ENCODE peak calls at places on chromosomes 3 and 15, in eight cellular contexts. F is HCT116, U is fibroblast of the aortic adventitia, Q is HL-60, R is left ventricle myocardium inferior, P is GM23338, B is lung, H is BE2C. K is an unnamed sample.

GRCh38 chr3:99172736-99173657 is 271.5 kb upstream of the DCBLD2 start:
- DNase-seq in F (peak), U (peak), Q (peak), R (no peak), P (peak), B (peak), H (peak), K (peak)

GRCh38 chr15:77998592-77998991 is 78.9 kb downstream of the TBC1D2B start:
- DNase-seq in F (no peak), U (no peak), Q (no peak), R (no peak), P (no peak), B (no peak), H (no peak), K (no peak)

GRCh38 chr15:73927476-73928240 is 1.4 kb downstream of the LOXL1 start:
- DNase-seq in F (peak), U (peak), Q (peak), R (peak), P (peak), B (peak), H (peak), K (no peak)

GRCh38 chr3:156201411-156202405 is 81.3 kb downstream of the KCNAB1 start:
- DNase-seq in F (no peak), U (no peak), Q (no peak), R (no peak), P (no peak), B (no peak), H (no peak), K (no peak)

GRCh38 chr15:39887832-39888231 is 32.2 kb downstream of the GPR176 start:
- DNase-seq in F (peak), U (peak), Q (peak), R (no peak), P (peak), B (no peak), H (no peak), K (no peak)

GRCh38 chr15:46277451-46277850 is 642.6 kb downstream of the SQOR start:
- DNase-seq in F (no peak), U (no peak), Q (no peak), R (no peak), P (no peak), B (no peak), H (no peak), K (no peak)

GRCh38 chr15:60043744-60044435 is 39.8 kb downstream of the FOXB1 start:
- DNase-seq in F (no peak), U (no peak), Q (no peak), R (no peak), P (no peak), B (no peak), H (no peak), K (no peak)

GRCh38 chr3:42090973-42091731 is at the start of gene TRAK1:
- DNase-seq in F (no peak), U (peak), Q (no peak), R (peak), P (peak), B (no peak), H (no peak), K (no peak)

GRCh38 chr3:189303584-189303983 is 131.8 kb downstream of the TPRG1 start:
- DNase-seq in F (no peak), U (no peak), Q (no peak), R (no peak), P (no peak), B (no peak), H (no peak), K (no peak)

GRCh38 chr3:196080997-196081833 is 675 bp downstream of the TFRC start:
- DNase-seq in F (no peak), U (peak), Q (peak), R (peak), P (peak), B (peak), H (peak), K (no peak)

GRCh38 chr3:55446860-55447259 is 40.2 kb downstream of the WNT5A start:
- DNase-seq in F (no peak), U (no peak), Q (no peak), R (no peak), P (no peak), B (no peak), H (no peak), K (no peak)

GRCh38 chr3:73719413-73719831 is 94.7 kb upstream of the PDZRN3 start:
- DNase-seq in F (no peak), U (peak), Q (peak), R (no peak), P (no peak), B (no peak), H (no peak), K (no peak)

GRCh38 chr3:194256040-194256945 is 94.8 kb downstream of the CPN2 start:
- DNase-seq in F (no peak), U (no peak), Q (no peak), R (no peak), P (no peak), B (no peak), H (no peak), K (no peak)

GRCh38 chr3:35639251-35640185 is at the start of gene ARPP21:
- DNase-seq in F (no peak), U (peak), Q (peak), R (no peak), P (peak), B (no peak), H (peak), K (no peak)

GRCh38 chr3:123341871-123342630 is 106.8 kb downstream of the ADCY5 start:
- DNase-seq in F (no peak), U (no peak), Q (no peak), R (peak), P (no peak), B (no peak), H (no peak), K (no peak)

GRCh38 chr3:98555025-98555379 is 23.2 kb downstream of the GPR15 start:
- DNase-seq in F (peak), U (no peak), Q (no peak), R (no peak), P (no peak), B (no peak), H (no peak), K (no peak)

GRCh38 chr3:171317133-171317532 is 143.1 kb downstream of the TNIK start:
- DNase-seq in F (no peak), U (no peak), Q (no peak), R (peak), P (no peak), B (no peak), H (peak), K (no peak)

GRCh38 chr3:54056521-54056920 is 65.8 kb upstream of the CACNA2D3 start:
- DNase-seq in F (no peak), U (no peak), Q (no peak), R (no peak), P (no peak), B (no peak), H (no peak), K (no peak)

GRCh38 chr15:57344282-57344681 is 32.0 kb upstream of the CGNL1 start:
- DNase-seq in F (no peak), U (no peak), Q (no peak), R (no peak), P (no peak), B (no peak), H (no peak), K (no peak)

GRCh38 chr3:126524429-126524988 is 554 bp downstream of the CHST13 start:
- DNase-seq in F (no peak), U (no peak), Q (no peak), R (peak), P (no peak), B (no peak), H (no peak), K (no peak)

GRCh38 chr15:101398247-101398646 is 91.3 kb downstream of the PCSK6 start:
- DNase-seq in F (no peak), U (no peak), Q (no peak), R (no peak), P (no peak), B (no peak), H (no peak), K (no peak)

GRCh38 chr15:97930230-97930629 is 30.3 kb upstream of the ARRDC4 start:
- DNase-seq in F (no peak), U (no peak), Q (no peak), R (no peak), P (no peak), B (no peak), H (no peak), K (no peak)

GRCh38 chr15:31149987-31150386 is 48.5 kb upstream of the TRPM1 start:
- DNase-seq in F (no peak), U (no peak), Q (no peak), R (no peak), P (no peak), B (no peak), H (no peak), K (no peak)

GRCh38 chr3:10389995-10390394 is 69.1 kb upstream of the SEC13 start:
- DNase-seq in F (no peak), U (no peak), Q (peak), R (no peak), P (no peak), B (no peak), H (no peak), K (peak)

GRCh38 chr15:84400820-84401219 is 165.2 kb downstream of the GOLGA6L4 start:
- DNase-seq in F (no peak), U (no peak), Q (no peak), R (no peak), P (peak), B (no peak), H (no peak), K (no peak)

GRCh38 chr3:15241341-15241740 is 35.3 kb downstream of the CAPN7 start:
- DNase-seq in F (peak), U (peak), Q (peak), R (no peak), P (peak), B (no peak), H (peak), K (peak)

GRCh38 chr15:58344164-58345070 is 87.4 kb upstream of the LIPC start:
- DNase-seq in F (no peak), U (no peak), Q (no peak), R (no peak), P (no peak), B (no peak), H (no peak), K (no peak)

GRCh38 chr15:31235298-31236183 is 91.1 kb upstream of the KLF13 start:
- DNase-seq in F (no peak), U (peak), Q (no peak), R (peak), P (no peak), B (no peak), H (peak), K (no peak)

DNA sequence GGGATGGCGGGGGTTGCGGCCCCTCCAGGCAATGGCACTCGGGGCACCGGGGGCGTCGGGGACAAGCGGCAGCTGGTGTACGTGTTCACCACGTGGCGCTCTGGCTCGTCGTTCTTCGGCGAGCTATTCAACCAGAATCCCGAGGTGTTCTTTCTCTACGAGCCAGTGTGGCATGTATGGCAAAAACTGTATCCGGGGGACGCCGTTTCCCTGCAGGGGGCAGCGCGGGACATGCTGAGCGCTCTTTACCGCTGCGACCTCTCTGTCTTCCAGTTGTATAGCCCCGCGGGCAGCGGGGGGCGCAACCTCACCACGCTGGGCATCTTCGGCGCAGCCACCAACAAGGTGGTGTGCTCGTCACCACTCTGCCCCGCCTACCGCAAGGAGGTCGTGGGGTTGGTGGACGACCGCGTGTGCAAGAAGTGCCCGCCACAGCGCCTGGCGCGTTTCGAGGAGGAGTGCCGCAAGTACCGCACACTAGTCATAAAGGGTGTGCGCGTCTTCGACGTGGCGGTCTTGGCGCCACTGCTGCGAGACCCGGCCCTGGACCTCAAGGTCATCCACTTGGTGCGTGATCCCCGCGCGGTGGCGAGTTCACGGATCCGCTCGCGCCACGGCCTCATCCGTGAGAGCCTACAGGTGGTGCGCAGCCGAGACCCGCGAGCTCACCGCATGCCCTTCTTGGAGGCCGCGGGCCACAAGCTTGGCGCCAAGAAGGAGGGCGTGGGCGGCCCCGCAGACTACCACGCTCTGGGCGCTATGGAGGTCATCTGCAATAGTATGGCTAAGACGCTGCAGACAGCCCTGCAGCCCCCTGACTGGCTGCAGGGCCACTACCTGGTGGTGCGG is 1.9 kb downstream of the CHST2 start:
- DNase-seq in F (no peak), U (peak), Q (peak), R (peak), P (peak), B (peak), H (peak), K (no peak)
- TF ChIP-seq CTCF in F (peak), U (peak), Q (peak), R (peak), P (peak), B (peak), H (peak), K (peak)

GRCh38 chr3:43104786-43105185 is 1.1 kb downstream of the POMGNT2 start:
- DNase-seq in F (no peak), U (peak), Q (no peak), R (no peak), P (no peak), B (no peak), H (no peak), K (no peak)
- H3K4me3 ChIP-seq in F (peak), U (peak), Q (no peak), R (peak), P (peak), B (peak), H (no peak), K (no peak)

GRCh38 chr15:100078511-100079220 is 263.1 kb downstream of the ADAMTS17 start:
- DNase-seq in F (no peak), U (no peak), Q (no peak), R (no peak), P (no peak), B (no peak), H (no peak), K (no peak)
- TF ChIP-seq CTCF in F (no peak), U (no peak), Q (no peak), R (no peak), P (no peak), B (no peak), H (no peak), K (no peak)

DNA sequence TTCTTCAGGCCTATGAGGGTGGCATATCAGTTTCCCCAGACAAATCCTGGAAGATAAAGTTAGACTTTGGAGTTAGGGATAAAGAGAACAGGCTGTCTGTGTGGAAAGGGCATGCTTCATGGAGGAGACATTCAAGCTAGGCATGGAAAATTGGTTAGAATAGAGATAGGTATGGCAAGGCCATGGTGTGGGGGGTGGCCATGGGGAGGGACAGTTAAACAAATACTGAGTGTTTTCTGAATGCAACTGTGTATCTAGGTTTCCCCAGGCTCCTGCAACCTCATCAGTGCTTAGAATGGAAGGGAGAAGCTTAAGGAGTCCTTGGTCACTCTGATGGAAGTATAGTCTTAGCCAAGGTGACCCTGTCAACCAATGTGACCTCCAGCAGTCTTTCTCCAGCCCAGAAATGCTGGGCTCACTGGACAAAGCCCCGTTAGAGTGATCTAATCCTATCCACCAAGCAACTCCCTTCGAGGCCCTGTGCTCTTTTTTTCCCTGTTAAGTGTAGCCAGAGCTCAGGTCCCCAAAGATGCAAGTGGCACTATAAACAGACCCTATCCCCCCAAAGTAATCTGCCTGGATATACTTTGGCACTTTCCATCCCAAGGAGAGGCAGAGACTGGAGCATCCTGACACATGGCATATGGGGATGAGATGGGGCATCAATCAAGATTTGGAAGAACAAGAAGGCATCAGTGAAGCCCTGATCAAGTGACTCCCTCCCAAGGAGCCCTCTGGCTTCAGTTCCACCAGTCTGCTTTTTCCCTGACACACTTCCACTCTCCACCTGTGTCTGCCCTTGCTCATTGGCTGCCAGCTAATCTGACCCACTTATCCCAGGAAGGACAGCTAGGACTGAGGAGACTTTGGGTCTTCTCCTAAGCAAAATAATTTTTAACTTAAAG is 5.6 kb upstream of the PKM start:
- DNase-seq in F (no peak), U (peak), Q (no peak), R (no peak), P (no peak), B (no peak), H (no peak), K (no peak)
- H3K4me3 ChIP-seq in F (peak), U (peak), Q (peak), R (no peak), P (peak), B (no peak), H (no peak), K (peak)

DNA sequence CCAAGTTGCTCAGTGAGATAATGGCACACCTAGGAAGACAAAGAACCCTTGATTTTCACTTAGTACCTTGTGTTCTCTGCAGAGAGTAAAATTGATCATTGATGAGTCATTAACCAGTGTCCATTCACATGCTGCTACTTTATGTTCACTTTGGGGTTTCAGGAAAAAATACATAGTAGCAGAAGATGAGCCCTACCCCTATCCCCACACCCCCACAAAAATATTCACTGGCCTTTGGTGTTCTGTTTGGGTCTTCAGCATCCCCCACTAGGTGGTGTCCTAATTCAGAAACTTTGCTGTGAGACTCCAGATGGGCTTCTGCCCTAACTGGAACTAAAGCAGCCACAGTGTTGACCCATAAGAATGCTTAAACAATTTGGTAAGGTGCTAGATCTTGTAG is 178.8 kb downstream of the KLHL25 start:
- DNase-seq in F (peak), U (peak), Q (no peak), R (no peak), P (peak), B (no peak), H (peak), K (peak)
- TF ChIP-seq CTCF in F (peak), U (peak), Q (no peak), R (peak), P (peak), B (no peak), H (peak), K (peak)

GRCh38 chr3:184272269-184272668 is 3.6 kb upstream of the ECE2 start:
- DNase-seq in F (no peak), U (no peak), Q (no peak), R (no peak), P (no peak), B (no peak), H (no peak), K (no peak)

GRCh38 chr3:184277366-184277765 is 1.5 kb downstream of the ECE2 start:
- DNase-seq in F (no peak), U (no peak), Q (no peak), R (no peak), P (no peak), B (no peak), H (no peak), K (no peak)

GRCh38 chr3:184275302-184275701 is 520 bp upstream of the ECE2 start:
- DNase-seq in F (no peak), U (no peak), Q (no peak), R (no peak), P (no peak), B (no peak), H (no peak), K (no peak)

DNA sequence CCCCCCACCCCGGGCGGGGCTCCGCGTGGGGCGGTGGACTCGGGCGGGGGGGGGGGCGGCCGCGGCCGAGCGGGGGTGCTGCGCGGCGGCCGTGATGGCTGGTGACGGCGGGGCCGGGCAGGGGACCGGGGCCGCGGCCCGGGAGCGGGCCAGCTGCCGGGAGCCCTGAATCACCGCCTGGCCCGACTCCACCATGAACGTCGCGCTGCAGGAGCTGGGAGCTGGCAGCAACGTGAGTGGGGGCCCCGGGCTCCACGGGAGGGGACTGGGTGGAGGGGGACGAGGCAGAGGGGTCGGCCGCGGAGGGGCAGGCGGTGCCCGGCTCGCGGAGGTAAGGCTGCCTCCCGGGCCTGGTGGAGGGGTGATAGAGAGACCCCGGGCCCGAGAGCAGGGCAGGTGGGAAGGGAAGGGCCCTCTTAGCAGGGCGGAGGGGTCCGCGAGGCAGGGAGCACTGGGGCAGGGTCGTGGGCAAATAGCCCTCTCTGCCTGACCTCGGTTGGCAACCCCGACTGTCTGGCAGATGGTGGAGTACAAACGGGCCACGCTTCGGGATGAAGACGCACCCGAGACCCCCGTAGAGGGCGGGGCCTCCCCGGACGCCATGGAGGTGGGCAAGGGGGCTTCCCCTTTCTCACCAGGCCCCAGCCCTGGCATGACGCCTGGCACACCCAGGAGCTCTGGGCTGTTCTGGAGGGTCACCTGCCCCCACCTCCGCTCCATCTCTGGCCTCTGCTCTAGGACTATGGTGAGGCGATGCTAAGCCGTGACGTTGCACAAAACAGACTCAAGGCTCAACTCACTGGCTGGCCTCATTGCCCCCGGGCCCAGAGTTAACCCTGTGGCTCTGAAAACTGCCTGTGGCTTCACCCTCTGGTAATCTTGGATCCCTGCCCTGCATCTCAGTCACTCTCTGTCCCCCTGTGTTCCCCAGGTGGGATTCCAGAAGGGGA is at the start of gene ECE2:
- DNase-seq in F (no peak), U (no peak), Q (no peak), R (no peak), P (no peak), B (no peak), H (no peak), K (no peak)
- H3K4me3 ChIP-seq in F (no peak), U (peak), Q (no peak), R (peak), P (peak), B (no peak), H (peak), K (no peak)

K was measured in GM12864.